ENCODE peak calls at places on chromosomes 13 and 19, in six cellular contexts. One of them, this sample, is unnamed.
A peak's percentile ranks its signal among the peaks of the same experiment; 100 is the strongest.

GRCh38 chr13:77184455-77184854 is 142.4 kb downstream of the MYCBP2 start:
- DNase-seq in choroid plexus epithelial cell: no peak
- DNase-seq in stimulated activated CD8-positive, alpha-beta memory T cell treated with anti-CD3 and anti-CD28 coated beads, Interleukin-7, amount 100 ng/mL, for 4 hours: no peak
- DNase-seq in spleen: peak; percentile 74
- DNase-seq in AG04449: no peak
- DNase-seq in nephron progenitor cell: no peak
- DNase-seq in this sample: no peak

GRCh38 chr13:29484236-29484635 is 111.3 kb downstream of the SLC7A1 start:
- DNase-seq in choroid plexus epithelial cell: no peak
- DNase-seq in stimulated activated CD8-positive, alpha-beta memory T cell treated with anti-CD3 and anti-CD28 coated beads, Interleukin-7, amount 100 ng/mL, for 4 hours: no peak
- DNase-seq in spleen: peak; percentile 72
- DNase-seq in AG04449: no peak
- DNase-seq in nephron progenitor cell: no peak
- DNase-seq in this sample: no peak

GRCh38 chr19:19531951-19532805 is 3.5 kb downstream of the YJEFN3 start:
- DNase-seq in choroid plexus epithelial cell: peak; percentile 67
- DNase-seq in stimulated activated CD8-positive, alpha-beta memory T cell treated with anti-CD3 and anti-CD28 coated beads, Interleukin-7, amount 100 ng/mL, for 4 hours: peak; percentile 74
- DNase-seq in spleen: peak; percentile 97
- DNase-seq in AG04449: no peak
- DNase-seq in nephron progenitor cell: peak; percentile 90
- DNase-seq in this sample: no peak

GRCh38 chr19:58538257-58539168 is 5.4 kb upstream of the TRIM28 start:
- DNase-seq in choroid plexus epithelial cell: no peak
- DNase-seq in stimulated activated CD8-positive, alpha-beta memory T cell treated with anti-CD3 and anti-CD28 coated beads, Interleukin-7, amount 100 ng/mL, for 4 hours: no peak
- DNase-seq in spleen: no peak
- DNase-seq in AG04449: no peak
- DNase-seq in nephron progenitor cell: peak; percentile 88
- DNase-seq in this sample: no peak

GRCh38 chr19:46766569-46767317 is 20.5 kb upstream of the STRN4 start:
- DNase-seq in choroid plexus epithelial cell: peak; percentile 52
- DNase-seq in stimulated activated CD8-positive, alpha-beta memory T cell treated with anti-CD3 and anti-CD28 coated beads, Interleukin-7, amount 100 ng/mL, for 4 hours: peak; percentile 35
- DNase-seq in spleen: peak; percentile 84
- DNase-seq in AG04449: no peak
- DNase-seq in nephron progenitor cell: peak; percentile 53
- DNase-seq in this sample: no peak

GRCh38 chr13:27997904-27998522 is 9.5 kb upstream of the URAD start:
- DNase-seq in choroid plexus epithelial cell: peak; percentile 62
- DNase-seq in stimulated activated CD8-positive, alpha-beta memory T cell treated with anti-CD3 and anti-CD28 coated beads, Interleukin-7, amount 100 ng/mL, for 4 hours: no peak
- DNase-seq in spleen: no peak
- DNase-seq in AG04449: no peak
- DNase-seq in nephron progenitor cell: peak; percentile 60
- DNase-seq in this sample: no peak

GRCh38 chr13:80070024-80070703 is 270.8 kb downstream of the SPRY2 start:
- DNase-seq in choroid plexus epithelial cell: no peak
- DNase-seq in stimulated activated CD8-positive, alpha-beta memory T cell treated with anti-CD3 and anti-CD28 coated beads, Interleukin-7, amount 100 ng/mL, for 4 hours: no peak
- DNase-seq in spleen: no peak
- DNase-seq in AG04449: no peak
- DNase-seq in nephron progenitor cell: no peak
- DNase-seq in this sample: no peak

GRCh38 chr19:13155472-13156284 is 5.5 kb downstream of the IER2 start:
- DNase-seq in choroid plexus epithelial cell: peak; percentile 80
- DNase-seq in stimulated activated CD8-positive, alpha-beta memory T cell treated with anti-CD3 and anti-CD28 coated beads, Interleukin-7, amount 100 ng/mL, for 4 hours: peak; percentile 71
- DNase-seq in spleen: peak; percentile 98
- DNase-seq in AG04449: no peak
- DNase-seq in nephron progenitor cell: peak; percentile 89
- DNase-seq in this sample: no peak

GRCh38 chr19:46786236-46787039 is 2.0 kb downstream of the SLC1A5 start:
- DNase-seq in choroid plexus epithelial cell: peak; percentile 65
- DNase-seq in stimulated activated CD8-positive, alpha-beta memory T cell treated with anti-CD3 and anti-CD28 coated beads, Interleukin-7, amount 100 ng/mL, for 4 hours: peak; percentile 83
- DNase-seq in spleen: peak; percentile 86
- DNase-seq in AG04449: no peak
- DNase-seq in nephron progenitor cell: peak; percentile 41
- DNase-seq in this sample: no peak

GRCh38 chr19:23528376-23528775 is 133.1 kb upstream of the ZNF91 start:
- DNase-seq in choroid plexus epithelial cell: no peak
- DNase-seq in stimulated activated CD8-positive, alpha-beta memory T cell treated with anti-CD3 and anti-CD28 coated beads, Interleukin-7, amount 100 ng/mL, for 4 hours: no peak
- DNase-seq in spleen: no peak
- DNase-seq in AG04449: no peak
- DNase-seq in nephron progenitor cell: no peak
- DNase-seq in this sample: no peak

GRCh38 chr19:898663-899062 is 5.4 kb downstream of the RNU6-9 start:
- DNase-seq in choroid plexus epithelial cell: no peak
- DNase-seq in stimulated activated CD8-positive, alpha-beta memory T cell treated with anti-CD3 and anti-CD28 coated beads, Interleukin-7, amount 100 ng/mL, for 4 hours: no peak
- DNase-seq in spleen: peak; percentile 88
- DNase-seq in AG04449: no peak
- DNase-seq in nephron progenitor cell: peak; percentile 65
- DNase-seq in this sample: no peak

GRCh38 chr13:100484708-100485107 is 103.9 kb downstream of the GGACT start:
- DNase-seq in choroid plexus epithelial cell: peak; percentile 28
- DNase-seq in stimulated activated CD8-positive, alpha-beta memory T cell treated with anti-CD3 and anti-CD28 coated beads, Interleukin-7, amount 100 ng/mL, for 4 hours: no peak
- DNase-seq in spleen: no peak
- DNase-seq in AG04449: no peak
- DNase-seq in nephron progenitor cell: no peak
- DNase-seq in this sample: no peak

GRCh38 chr13:41505209-41505835 is 48.0 kb downstream of the RGCC start:
- DNase-seq in choroid plexus epithelial cell: peak; percentile 91
- DNase-seq in stimulated activated CD8-positive, alpha-beta memory T cell treated with anti-CD3 and anti-CD28 coated beads, Interleukin-7, amount 100 ng/mL, for 4 hours: no peak
- DNase-seq in spleen: no peak
- DNase-seq in AG04449: peak; percentile 84
- DNase-seq in nephron progenitor cell: no peak
- DNase-seq in this sample: peak; percentile 91

GRCh38 chr19:38701455-38702063 is 42.7 kb downstream of the CAPN12 start:
- DNase-seq in choroid plexus epithelial cell: peak; percentile 52
- DNase-seq in stimulated activated CD8-positive, alpha-beta memory T cell treated with anti-CD3 and anti-CD28 coated beads, Interleukin-7, amount 100 ng/mL, for 4 hours: no peak
- DNase-seq in spleen: no peak
- DNase-seq in AG04449: no peak
- DNase-seq in nephron progenitor cell: no peak
- DNase-seq in this sample: no peak